ENCODE peak calls at places on chromosomes 4 and X, in eight cellular contexts. R, F, Z, Q, K, P, E and I are unnamed samples.

GRCh38 chr4:37317104-37317643 is 72.6 kb downstream of the NWD2 start:
- DNase-seq in R (no peak), F (no peak), Z (no peak), Q (peak), K (no peak), P (no peak), E (no peak), I (no peak)

GRCh38 chr4:8559011-8559410 is 21.2 kb upstream of the GPR78 start:
- DNase-seq in R (no peak), F (no peak), Z (no peak), Q (no peak), K (no peak), P (no peak), E (no peak), I (no peak)

GRCh38 chr4:85512446-85513205 is 37.7 kb downstream of the ARHGAP24 start:
- DNase-seq in R (no peak), F (no peak), Z (no peak), Q (no peak), K (no peak), P (no peak), E (no peak), I (no peak)

GRCh38 chr4:2077537-2078460 is 18.7 kb downstream of the NAT8L start:
- DNase-seq in R (no peak), F (no peak), Z (no peak), Q (no peak), K (no peak), P (no peak), E (no peak), I (no peak)

GRCh38 chr4:38576767-38577166 is 87.2 kb upstream of the KLF3 start:
- DNase-seq in R (no peak), F (no peak), Z (no peak), Q (no peak), K (no peak), P (no peak), E (no peak), I (no peak)

GRCh38 chrX:21930986-21931385 is 9.5 kb upstream of the SMS start:
- DNase-seq in R (no peak), F (no peak), Z (no peak), Q (no peak), K (no peak), P (no peak), E (no peak), I (no peak)

GRCh38 chr4:25970241-25970675 is 56.2 kb downstream of the SMIM20 start:
- DNase-seq in R (no peak), F (no peak), Z (peak), Q (no peak), K (no peak), P (peak), E (no peak), I (no peak)

GRCh38 chrX:50905334-50905733 is 5.2 kb upstream of the BMP15 start:
- DNase-seq in R (no peak), F (no peak), Z (no peak), Q (no peak), K (peak), P (no peak), E (no peak), I (peak)

GRCh38 chr4:110793381-110793801 is 170.5 kb upstream of the PITX2 start:
- DNase-seq in R (no peak), F (no peak), Z (no peak), Q (peak), K (no peak), P (no peak), E (no peak), I (no peak)

GRCh38 chrX:153662266-153662665 is 11.3 kb downstream of the PNCK start:
- DNase-seq in R (peak), F (no peak), Z (no peak), Q (no peak), K (no peak), P (peak), E (peak), I (no peak)

GRCh38 chr4:69362351-69362750 is 82.1 kb downstream of the UGT2B28 start:
- DNase-seq in R (no peak), F (no peak), Z (no peak), Q (no peak), K (no peak), P (no peak), E (no peak), I (no peak)

GRCh38 chr4:76960014-76960413 is 10.5 kb downstream of the SEPTIN11 start:
- DNase-seq in R (no peak), F (no peak), Z (no peak), Q (peak), K (no peak), P (no peak), E (no peak), I (no peak)

GRCh38 chr4:14650127-14650526 is 352.2 kb upstream of the CPEB2 start:
- DNase-seq in R (no peak), F (no peak), Z (no peak), Q (peak), K (no peak), P (no peak), E (no peak), I (no peak)

GRCh38 chr4:113700602-113701150 is 60.9 kb downstream of the CAMK2D start:
- DNase-seq in R (no peak), F (no peak), Z (no peak), Q (peak), K (no peak), P (no peak), E (no peak), I (no peak)

GRCh38 chr4:5751073-5751917 is 40.3 kb downstream of the EVC start:
- DNase-seq in R (no peak), F (no peak), Z (no peak), Q (peak), K (no peak), P (no peak), E (no peak), I (no peak)

GRCh38 chrX:87005183-87005582 is 512.4 kb upstream of the KLHL4 start:
- DNase-seq in R (no peak), F (no peak), Z (no peak), Q (no peak), K (no peak), P (no peak), E (no peak), I (no peak)

GRCh38 chr4:77777135-77777777 is 41.9 kb downstream of the CNOT6L start:
- DNase-seq in R (no peak), F (no peak), Z (no peak), Q (peak), K (no peak), P (no peak), E (no peak), I (no peak)

GRCh38 chr4:122045533-122045932 is 93.7 kb upstream of the TRPC3 start:
- DNase-seq in R (no peak), F (no peak), Z (peak), Q (peak), K (peak), P (no peak), E (no peak), I (no peak)

GRCh38 chrX:110322603-110323002 is 4.7 kb upstream of the AMMECR1 start:
- DNase-seq in R (no peak), F (no peak), Z (no peak), Q (no peak), K (no peak), P (no peak), E (no peak), I (no peak)

GRCh38 chrX:136577562-136577961 is 45.5 kb downstream of the VGLL1 start:
- DNase-seq in R (peak), F (no peak), Z (peak), Q (peak), K (peak), P (peak), E (peak), I (peak)

GRCh38 chr4:151488968-151489367 is 80.0 kb downstream of the FHIP1A start:
- DNase-seq in R (no peak), F (no peak), Z (no peak), Q (no peak), K (no peak), P (no peak), E (no peak), I (no peak)

GRCh38 chr4:8276358-8277240 is 7.0 kb downstream of the HTRA3 start:
- DNase-seq in R (peak), F (no peak), Z (no peak), Q (peak), K (no peak), P (peak), E (no peak), I (no peak)

GRCh38 chrX:106932492-106932923 is 12.3 kb downstream of the CLDN2 start:
- DNase-seq in R (no peak), F (no peak), Z (no peak), Q (no peak), K (no peak), P (no peak), E (no peak), I (no peak)

GRCh38 chr4:15420642-15421041 is 7.2 kb upstream of the C1QTNF7 start:
- DNase-seq in R (no peak), F (no peak), Z (no peak), Q (peak), K (no peak), P (no peak), E (no peak), I (no peak)

GRCh38 chr4:12123709-12124108 is 695.0 kb upstream of the HS3ST1 start:
- DNase-seq in R (no peak), F (no peak), Z (no peak), Q (no peak), K (no peak), P (no peak), E (no peak), I (no peak)

GRCh38 chrX:15804563-15804962 is 14.3 kb downstream of the ZRSR2 start:
- DNase-seq in R (no peak), F (no peak), Z (no peak), Q (no peak), K (no peak), P (no peak), E (no peak), I (no peak)

GRCh38 chr4:24794916-24795665 is at the start of gene SOD3:
- DNase-seq in R (peak), F (no peak), Z (no peak), Q (peak), K (peak), P (peak), E (no peak), I (no peak)

GRCh38 chr4:123403205-123403604 is 6.6 kb downstream of the SPRY1 start:
- DNase-seq in R (no peak), F (no peak), Z (no peak), Q (no peak), K (no peak), P (no peak), E (no peak), I (no peak)